ENCODE peak calls at places on chromosomes 13 and 19, in eight cellular contexts. One of them, this sample, is unnamed.

GRCh38 chr13:114049026-114049425 is 75.2 kb upstream of the C13orf46 start:
- DNase-seq in RWPE1: no peak
- DNase-seq in activated CD8-positive, alpha-beta memory T cell treated with anti-CD3 and anti-CD28 coated beads for 24 hours: peak
- DNase-seq in astrocyte of the cerebellum: no peak
- DNase-seq in omental fat pad: no peak
- DNase-seq in HEK293T: no peak
- DNase-seq in Panc1: no peak
- DNase-seq in GM20000: peak
- DNase-seq in this sample: no peak

GRCh38 chr19:7356899-7357627 is 8.3 kb downstream of the ARHGEF18 start:
- DNase-seq in RWPE1: no peak
- DNase-seq in activated CD8-positive, alpha-beta memory T cell treated with anti-CD3 and anti-CD28 coated beads for 24 hours: no peak
- DNase-seq in omental fat pad: no peak
- DNase-seq in HEK293T: peak
- DNase-seq in Panc1: no peak
- DNase-seq in astrocyte of the cerebellum: no peak
- DNase-seq in GM20000: no peak
- DNase-seq in this sample: no peak

GRCh38 chr13:29702912-29703351 is 107.4 kb upstream of the SLC7A1 start:
- DNase-seq in Panc1: no peak
- DNase-seq in activated CD8-positive, alpha-beta memory T cell treated with anti-CD3 and anti-CD28 coated beads for 24 hours: no peak
- DNase-seq in omental fat pad: no peak
- DNase-seq in HEK293T: no peak
- DNase-seq in astrocyte of the cerebellum: peak
- DNase-seq in RWPE1: peak
- DNase-seq in GM20000: no peak
- DNase-seq in this sample: peak

GRCh38 chr13:97856001-97856675 is 97.3 kb upstream of the IPO5 start:
- DNase-seq in astrocyte of the cerebellum: no peak
- DNase-seq in activated CD8-positive, alpha-beta memory T cell treated with anti-CD3 and anti-CD28 coated beads for 24 hours: no peak
- DNase-seq in Panc1: no peak
- DNase-seq in GM20000: no peak
- DNase-seq in omental fat pad: no peak
- DNase-seq in HEK293T: no peak
- DNase-seq in RWPE1: no peak
- DNase-seq in this sample: no peak

GRCh38 chr19:48614436-48615144 is at the start of gene FAM83E:
- DNase-seq in activated CD8-positive, alpha-beta memory T cell treated with anti-CD3 and anti-CD28 coated beads for 24 hours: no peak
- DNase-seq in omental fat pad: no peak
- DNase-seq in GM20000: no peak
- DNase-seq in RWPE1: peak
- DNase-seq in Panc1: no peak
- DNase-seq in HEK293T: peak
- DNase-seq in astrocyte of the cerebellum: no peak
- DNase-seq in this sample: no peak

GRCh38 chr13:98171806-98172569 is 5.1 kb downstream of the RNF113B start:
- DNase-seq in RWPE1: no peak
- DNase-seq in Panc1: no peak
- DNase-seq in activated CD8-positive, alpha-beta memory T cell treated with anti-CD3 and anti-CD28 coated beads for 24 hours: no peak
- DNase-seq in GM20000: no peak
- DNase-seq in omental fat pad: no peak
- DNase-seq in HEK293T: peak
- DNase-seq in astrocyte of the cerebellum: no peak
- DNase-seq in this sample: no peak

GRCh38 chr13:96052655-96053002 is 572 bp downstream of the UGGT2 start:
- DNase-seq in astrocyte of the cerebellum: peak
- DNase-seq in activated CD8-positive, alpha-beta memory T cell treated with anti-CD3 and anti-CD28 coated beads for 24 hours: no peak
- DNase-seq in RWPE1: peak
- DNase-seq in GM20000: peak
- DNase-seq in omental fat pad: peak
- DNase-seq in Panc1: no peak
- DNase-seq in HEK293T: peak
- DNase-seq in this sample: no peak

GRCh38 chr19:52099497-52100138 is 4.1 kb upstream of the ZNF841 start:
- DNase-seq in RWPE1: no peak
- DNase-seq in activated CD8-positive, alpha-beta memory T cell treated with anti-CD3 and anti-CD28 coated beads for 24 hours: no peak
- DNase-seq in Panc1: no peak
- DNase-seq in omental fat pad: no peak
- DNase-seq in HEK293T: no peak
- DNase-seq in astrocyte of the cerebellum: no peak
- DNase-seq in GM20000: no peak
- DNase-seq in this sample: no peak

GRCh38 chr13:75788494-75788991 is 152.4 kb downstream of the LMO7 start:
- DNase-seq in Panc1: no peak
- DNase-seq in astrocyte of the cerebellum: peak
- DNase-seq in omental fat pad: no peak
- DNase-seq in activated CD8-positive, alpha-beta memory T cell treated with anti-CD3 and anti-CD28 coated beads for 24 hours: no peak
- DNase-seq in GM20000: no peak
- DNase-seq in HEK293T: no peak
- DNase-seq in RWPE1: no peak
- DNase-seq in this sample: no peak

GRCh38 chr13:40445557-40445990 is 220.9 kb downstream of the FOXO1 start:
- DNase-seq in activated CD8-positive, alpha-beta memory T cell treated with anti-CD3 and anti-CD28 coated beads for 24 hours: no peak
- DNase-seq in Panc1: no peak
- DNase-seq in GM20000: peak
- DNase-seq in HEK293T: no peak
- DNase-seq in astrocyte of the cerebellum: peak
- DNase-seq in RWPE1: peak
- DNase-seq in omental fat pad: no peak
- DNase-seq in this sample: peak

GRCh38 chr19:19528721-19529490 is at the start of gene YJEFN3:
- DNase-seq in omental fat pad: no peak
- DNase-seq in astrocyte of the cerebellum: no peak
- DNase-seq in HEK293T: no peak
- DNase-seq in activated CD8-positive, alpha-beta memory T cell treated with anti-CD3 and anti-CD28 coated beads for 24 hours: no peak
- DNase-seq in Panc1: no peak
- DNase-seq in RWPE1: no peak
- DNase-seq in GM20000: no peak
- DNase-seq in this sample: no peak

GRCh38 chr13:36919833-36920611 is at the start of gene SMAD9:
- DNase-seq in HEK293T: peak
- DNase-seq in Panc1: no peak
- DNase-seq in RWPE1: peak
- DNase-seq in astrocyte of the cerebellum: peak
- DNase-seq in GM20000: peak
- DNase-seq in activated CD8-positive, alpha-beta memory T cell treated with anti-CD3 and anti-CD28 coated beads for 24 hours: no peak
- DNase-seq in omental fat pad: peak
- DNase-seq in this sample: no peak